ENCODE peak calls at places on chromosome 5, in ten cellular contexts. One of them, this sample, is unnamed.

GRCh38 chr5:139046551-139046950 is 151.6 kb downstream of the SIL1 start:
- DNase-seq in thyroid gland: no peak
- DNase-seq in heart left ventricle: no peak
- DNase-seq in IMR-90: peak
- DNase-seq in K562: no peak
- DNase-seq in A549: no peak
- DNase-seq in endothelial cell of umbilical vein: no peak
- DNase-seq in Peyer's patch: no peak
- DNase-seq in adrenal gland: no peak
- DNase-seq in stomach: no peak
- DNase-seq in this sample: no peak

GRCh38 chr5:79666758-79667157 is 22.9 kb upstream of the CMYA5 start:
- DNase-seq in endothelial cell of umbilical vein: no peak
- DNase-seq in heart left ventricle: no peak
- DNase-seq in stomach: no peak
- DNase-seq in Peyer's patch: no peak
- DNase-seq in thyroid gland: peak
- DNase-seq in A549: no peak
- DNase-seq in IMR-90: no peak
- DNase-seq in K562: no peak
- DNase-seq in adrenal gland: no peak
- DNase-seq in this sample: no peak

GRCh38 chr5:44887722-44888121 is 79.0 kb downstream of the MRPS30 start:
- DNase-seq in Peyer's patch: no peak
- DNase-seq in stomach: no peak
- DNase-seq in A549: no peak
- DNase-seq in thyroid gland: no peak
- DNase-seq in endothelial cell of umbilical vein: no peak
- DNase-seq in IMR-90: no peak
- DNase-seq in heart left ventricle: no peak
- DNase-seq in adrenal gland: no peak
- DNase-seq in K562: no peak
- DNase-seq in this sample: no peak

GRCh38 chr5:5593391-5593790 is 170.9 kb downstream of the ICE1 start:
- DNase-seq in A549: no peak
- DNase-seq in Peyer's patch: no peak
- DNase-seq in thyroid gland: no peak
- DNase-seq in K562: no peak
- DNase-seq in stomach: no peak
- DNase-seq in heart left ventricle: no peak
- DNase-seq in endothelial cell of umbilical vein: no peak
- DNase-seq in IMR-90: no peak
- DNase-seq in adrenal gland: no peak
- DNase-seq in this sample: no peak

GRCh38 chr5:79183617-79184016 is 52.3 kb upstream of the JMY start:
- DNase-seq in stomach: no peak
- DNase-seq in endothelial cell of umbilical vein: no peak
- DNase-seq in A549: no peak
- DNase-seq in IMR-90: no peak
- DNase-seq in thyroid gland: no peak
- DNase-seq in Peyer's patch: no peak
- DNase-seq in heart left ventricle: no peak
- DNase-seq in adrenal gland: no peak
- DNase-seq in K562: no peak
- DNase-seq in this sample: no peak

GRCh38 chr5:81006231-81006630 is 46.1 kb downstream of the RASGRF2 start:
- DNase-seq in heart left ventricle: no peak
- DNase-seq in A549: no peak
- DNase-seq in endothelial cell of umbilical vein: no peak
- DNase-seq in Peyer's patch: no peak
- DNase-seq in stomach: no peak
- DNase-seq in adrenal gland: no peak
- DNase-seq in thyroid gland: no peak
- DNase-seq in K562: no peak
- DNase-seq in IMR-90: no peak
- DNase-seq in this sample: no peak

GRCh38 chr5:138824924-138825863 is 49.9 kb downstream of the LRRTM2 start:
- DNase-seq in Peyer's patch: no peak
- DNase-seq in adrenal gland: no peak
- DNase-seq in endothelial cell of umbilical vein: peak
- DNase-seq in A549: peak
- DNase-seq in K562: peak
- DNase-seq in thyroid gland: no peak
- DNase-seq in heart left ventricle: no peak
- DNase-seq in IMR-90: peak
- DNase-seq in stomach: no peak
- DNase-seq in this sample: no peak

GRCh38 chr5:139676951-139677367 is 28.8 kb downstream of the CXXC5 start:
- DNase-seq in endothelial cell of umbilical vein: no peak
- DNase-seq in adrenal gland: no peak
- DNase-seq in thyroid gland: peak
- DNase-seq in IMR-90: no peak
- DNase-seq in heart left ventricle: no peak
- DNase-seq in K562: no peak
- DNase-seq in stomach: no peak
- DNase-seq in Peyer's patch: no peak
- DNase-seq in A549: no peak
- DNase-seq in this sample: no peak

GRCh38 chr5:131363811-131364506 is 100.1 kb downstream of the CDC42SE2 start:
- DNase-seq in thyroid gland: no peak
- DNase-seq in IMR-90: no peak
- DNase-seq in A549: no peak
- DNase-seq in K562: no peak
- DNase-seq in adrenal gland: no peak
- DNase-seq in stomach: no peak
- DNase-seq in endothelial cell of umbilical vein: no peak
- DNase-seq in heart left ventricle: no peak
- DNase-seq in Peyer's patch: no peak
- DNase-seq in this sample: no peak

GRCh38 chr5:150505041-150505511 is 2.9 kb upstream of the NDST1 start:
- DNase-seq in stomach: no peak
- DNase-seq in IMR-90: no peak
- DNase-seq in adrenal gland: no peak
- DNase-seq in Peyer's patch: no peak
- DNase-seq in endothelial cell of umbilical vein: no peak
- DNase-seq in thyroid gland: no peak
- DNase-seq in heart left ventricle: no peak
- DNase-seq in K562: no peak
- DNase-seq in A549: no peak
- DNase-seq in this sample: no peak

GRCh38 chr5:37111426-37112382 is 137.5 kb downstream of the CPLANE1 start:
- DNase-seq in IMR-90: no peak
- DNase-seq in Peyer's patch: no peak
- DNase-seq in endothelial cell of umbilical vein: no peak
- DNase-seq in stomach: no peak
- DNase-seq in A549: no peak
- DNase-seq in thyroid gland: peak
- DNase-seq in heart left ventricle: no peak
- DNase-seq in K562: no peak
- DNase-seq in adrenal gland: no peak
- DNase-seq in this sample: no peak

GRCh38 chr5:131637694-131638093 is 2.7 kb upstream of the RAPGEF6 start:
- DNase-seq in IMR-90: no peak
- DNase-seq in heart left ventricle: no peak
- DNase-seq in A549: no peak
- DNase-seq in adrenal gland: no peak
- DNase-seq in endothelial cell of umbilical vein: no peak
- DNase-seq in K562: no peak
- DNase-seq in stomach: no peak
- DNase-seq in thyroid gland: no peak
- DNase-seq in Peyer's patch: no peak
- DNase-seq in this sample: no peak

GRCh38 chr5:135535420-135535819 is 344 bp downstream of the NEUROG1 start:
- DNase-seq in Peyer's patch: no peak
- DNase-seq in K562: no peak
- DNase-seq in endothelial cell of umbilical vein: no peak
- DNase-seq in heart left ventricle: no peak
- DNase-seq in IMR-90: no peak
- DNase-seq in adrenal gland: no peak
- DNase-seq in A549: no peak
- DNase-seq in stomach: no peak
- DNase-seq in thyroid gland: no peak
- DNase-seq in this sample: no peak

GRCh38 chr5:31702709-31703108 is 63.8 kb downstream of the PDZD2 start:
- DNase-seq in K562: no peak
- DNase-seq in adrenal gland: no peak
- DNase-seq in heart left ventricle: no peak
- DNase-seq in Peyer's patch: no peak
- DNase-seq in stomach: no peak
- DNase-seq in thyroid gland: no peak
- DNase-seq in endothelial cell of umbilical vein: no peak
- DNase-seq in IMR-90: no peak
- DNase-seq in A549: no peak
- DNase-seq in this sample: no peak

GRCh38 chr5:160399402-160400353 is at the start of gene FAM200C:
- DNase-seq in endothelial cell of umbilical vein: peak
- DNase-seq in K562: peak
- DNase-seq in stomach: peak
- DNase-seq in Peyer's patch: peak
- DNase-seq in heart left ventricle: peak
- DNase-seq in A549: peak
- DNase-seq in adrenal gland: peak
- DNase-seq in IMR-90: peak
- DNase-seq in thyroid gland: peak
- DNase-seq in this sample: peak

GRCh38 chr5:140321796-140322195 is 18.9 kb upstream of the PFDN1 start:
- DNase-seq in endothelial cell of umbilical vein: no peak
- DNase-seq in IMR-90: no peak
- DNase-seq in A549: no peak
- DNase-seq in heart left ventricle: peak
- DNase-seq in stomach: no peak
- DNase-seq in thyroid gland: no peak
- DNase-seq in adrenal gland: peak
- DNase-seq in Peyer's patch: peak
- DNase-seq in K562: no peak
- DNase-seq in this sample: peak

GRCh38 chr5:146185161-146185560 is 2.7 kb upstream of the LARS1 start:
- DNase-seq in heart left ventricle: no peak
- DNase-seq in Peyer's patch: no peak
- DNase-seq in endothelial cell of umbilical vein: peak
- DNase-seq in IMR-90: peak
- DNase-seq in adrenal gland: no peak
- DNase-seq in stomach: no peak
- DNase-seq in A549: no peak
- DNase-seq in K562: no peak
- DNase-seq in thyroid gland: no peak
- DNase-seq in this sample: no peak

GRCh38 chr5:83035373-83036170 is 41.6 kb downstream of the TMEM167A start:
- DNase-seq in A549: no peak
- DNase-seq in K562: no peak
- DNase-seq in heart left ventricle: peak
- DNase-seq in stomach: no peak
- DNase-seq in thyroid gland: peak
- DNase-seq in IMR-90: no peak
- DNase-seq in adrenal gland: peak
- DNase-seq in endothelial cell of umbilical vein: no peak
- DNase-seq in Peyer's patch: no peak
- DNase-seq in this sample: no peak

GRCh38 chr5:90529939-90530677 is 724 bp upstream of the LYSMD3 start:
- DNase-seq in IMR-90: peak
- DNase-seq in K562: peak
- DNase-seq in endothelial cell of umbilical vein: peak
- DNase-seq in A549: peak
- DNase-seq in heart left ventricle: peak
- DNase-seq in Peyer's patch: peak
- DNase-seq in adrenal gland: peak
- DNase-seq in thyroid gland: peak
- DNase-seq in stomach: peak
- DNase-seq in this sample: no peak
- TF ChIP-seq CTCF in IMR-90: peak
- TF ChIP-seq CTCF in K562: peak
- TF ChIP-seq CTCF in endothelial cell of umbilical vein: peak
- TF ChIP-seq CTCF in A549: peak
- TF ChIP-seq CTCF in heart left ventricle: peak
- TF ChIP-seq CTCF in Peyer's patch: peak
- TF ChIP-seq CTCF in adrenal gland: peak
- TF ChIP-seq CTCF in thyroid gland: peak
- TF ChIP-seq CTCF in stomach: peak
- TF ChIP-seq CTCF in this sample: peak

DNA sequence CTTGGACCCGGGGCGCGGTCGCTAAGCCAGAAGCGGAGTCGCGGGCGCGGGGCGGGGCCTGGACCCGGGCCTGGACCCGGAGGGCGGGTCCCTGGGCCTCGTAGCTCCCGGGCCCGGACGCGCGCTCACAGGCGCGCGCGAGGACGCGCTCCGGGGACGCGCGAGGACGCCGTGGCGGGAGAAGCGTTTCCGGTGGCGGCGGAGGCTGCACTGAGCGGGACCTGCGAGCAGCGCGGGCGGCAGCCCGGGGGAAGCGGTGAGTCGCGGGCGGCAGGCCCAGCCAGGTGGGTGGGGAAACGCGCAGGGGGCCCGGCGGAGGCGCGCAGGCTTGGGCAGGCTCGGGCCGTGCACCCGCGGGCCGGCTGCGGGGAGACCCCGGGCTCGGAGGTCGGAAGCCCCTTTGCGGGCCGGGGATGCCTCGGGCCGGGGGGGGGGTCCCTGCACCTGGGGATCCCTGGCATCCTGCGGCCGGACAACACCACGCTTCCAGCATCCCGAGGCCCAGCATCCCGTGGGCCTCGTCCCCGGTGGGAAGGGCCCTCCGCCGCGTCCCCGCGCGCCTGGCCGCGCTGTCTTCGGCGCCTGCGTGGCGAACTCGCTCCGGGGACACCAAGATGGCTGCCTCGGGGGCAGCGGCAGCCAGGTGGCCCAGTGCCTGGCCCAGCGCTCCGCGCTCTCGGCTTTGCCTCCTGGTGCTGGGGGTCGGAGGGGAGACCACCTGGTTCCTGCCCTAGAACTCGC is at the start of gene SFXN1:
- DNase-seq in stomach: peak
- DNase-seq in heart left ventricle: peak
- DNase-seq in endothelial cell of umbilical vein: peak
- DNase-seq in adrenal gland: peak
- DNase-seq in Peyer's patch: peak
- DNase-seq in K562: peak
- DNase-seq in thyroid gland: peak
- DNase-seq in A549: peak
- DNase-seq in IMR-90: peak
- DNase-seq in this sample: no peak
- TF ChIP-seq POLR2A in stomach: no peak
- TF ChIP-seq POLR2A in heart left ventricle: peak
- TF ChIP-seq POLR2A in endothelial cell of umbilical vein: peak
- TF ChIP-seq POLR2A in adrenal gland: peak
- TF ChIP-seq POLR2A in Peyer's patch: peak
- TF ChIP-seq POLR2A in K562: peak
- TF ChIP-seq POLR2A in thyroid gland: peak
- TF ChIP-seq POLR2A in A549: peak
- TF ChIP-seq POLR2A in IMR-90: peak
- TF ChIP-seq POLR2A in this sample: no peak

GRCh38 chr5:149151717-149152116 is 10.4 kb downstream of the ABLIM3 start:
- DNase-seq in K562: no peak
- DNase-seq in Peyer's patch: no peak
- DNase-seq in adrenal gland: no peak
- DNase-seq in thyroid gland: no peak
- DNase-seq in stomach: no peak
- DNase-seq in heart left ventricle: no peak
- DNase-seq in endothelial cell of umbilical vein: peak
- DNase-seq in A549: no peak
- DNase-seq in IMR-90: peak
- DNase-seq in this sample: no peak
- TF ChIP-seq CTCF in K562: peak
- TF ChIP-seq CTCF in Peyer's patch: no peak
- TF ChIP-seq CTCF in adrenal gland: no peak
- TF ChIP-seq CTCF in thyroid gland: no peak
- TF ChIP-seq CTCF in stomach: no peak
- TF ChIP-seq CTCF in heart left ventricle: peak
- TF ChIP-seq CTCF in endothelial cell of umbilical vein: peak
- TF ChIP-seq CTCF in A549: peak
- TF ChIP-seq CTCF in IMR-90: peak
- TF ChIP-seq CTCF in this sample: no peak

GRCh38 chr5:178209334-178210072 is 5.2 kb downstream of the HNRNPAB start:
- DNase-seq in K562: no peak
- DNase-seq in IMR-90: no peak
- DNase-seq in A549: no peak
- DNase-seq in thyroid gland: no peak
- DNase-seq in adrenal gland: no peak
- DNase-seq in endothelial cell of umbilical vein: no peak
- DNase-seq in heart left ventricle: no peak
- DNase-seq in Peyer's patch: peak
- DNase-seq in stomach: no peak
- DNase-seq in this sample: no peak
- TF ChIP-seq POLR2A in K562: peak
- TF ChIP-seq POLR2A in IMR-90: no peak
- TF ChIP-seq POLR2A in A549: no peak
- TF ChIP-seq POLR2A in thyroid gland: no peak
- TF ChIP-seq POLR2A in adrenal gland: no peak
- TF ChIP-seq POLR2A in endothelial cell of umbilical vein: peak
- TF ChIP-seq POLR2A in heart left ventricle: no peak
- TF ChIP-seq POLR2A in Peyer's patch: no peak
- TF ChIP-seq POLR2A in stomach: no peak
- TF ChIP-seq POLR2A in this sample: no peak